ENCODE peak calls at places on chromosome 19, in ten cellular contexts. E, H, D, X, U, J, W, N, L and I are unnamed samples.

GRCh38 chr19:10899171-10899653 is 27.9 kb downstream of the CARM1 start:
- DNase-seq in L (no peak), D (no peak), N (no peak), U (peak), W (no peak), J (no peak), X (peak), H (no peak), E (no peak), I (no peak)

GRCh38 chr19:12202250-12202649 is 39.4 kb downstream of the ZNF136 start:
- DNase-seq in J (peak), L (no peak), H (no peak), X (peak), E (no peak), D (no peak), W (no peak), U (peak), N (no peak), I (no peak)

GRCh38 chr19:16203256-16204004 is 5.7 kb downstream of the AP1M1 start:
- DNase-seq in N (no peak), L (peak), E (no peak), W (no peak), D (no peak), U (no peak), H (no peak), X (no peak), J (no peak), I (no peak)

GRCh38 chr19:58492265-58492664 is 16.1 kb downstream of the ZNF446 start:
- DNase-seq in X (no peak), L (no peak), N (no peak), W (no peak), E (no peak), D (no peak), H (no peak), U (no peak), J (no peak), I (no peak)

GRCh38 chr19:10979950-10980349 is 19.1 kb downstream of the SMARCA4 start:
- DNase-seq in W (no peak), X (no peak), D (no peak), U (no peak), L (no peak), N (no peak), E (no peak), H (no peak), J (no peak), I (no peak)

GRCh38 chr19:49908480-49909420 is 12.1 kb upstream of the IL4I1 start:
- DNase-seq in H (no peak), D (no peak), J (no peak), E (no peak), U (no peak), N (no peak), W (no peak), L (no peak), X (no peak), I (no peak)

GRCh38 chr19:40945645-40946044 is 45.4 kb upstream of the CYP2B6 start:
- DNase-seq in L (no peak), X (no peak), N (no peak), H (no peak), J (no peak), W (no peak), D (no peak), U (no peak), E (no peak), I (no peak)

GRCh38 chr19:40217921-40218890 is at the start of gene TTC9B:
- DNase-seq in E (no peak), D (no peak), J (peak), N (no peak), W (no peak), U (no peak), X (no peak), H (no peak), L (no peak), I (no peak)

GRCh38 chr19:13101590-13102415 is 855 bp downstream of the LYL1 start:
- DNase-seq in L (no peak), H (no peak), X (no peak), W (no peak), E (no peak), D (peak), U (no peak), N (no peak), J (no peak), I (no peak)

GRCh38 chr19:48470856-48471255 is 1.7 kb downstream of the CYTH2 start:
- DNase-seq in L (no peak), J (no peak), W (no peak), H (no peak), U (no peak), X (no peak), N (no peak), E (no peak), D (no peak), I (no peak)

GRCh38 chr19:40489882-40490230 is 23.1 kb downstream of the SPTBN4 start:
- DNase-seq in D (no peak), H (no peak), J (no peak), E (no peak), N (no peak), W (no peak), L (no peak), U (no peak), X (no peak), I (no peak)

GRCh38 chr19:8611391-8611883 is 922 bp upstream of the ADAMTS10 start:
- DNase-seq in X (no peak), L (peak), H (no peak), N (no peak), D (peak), W (no peak), E (no peak), U (no peak), J (no peak), I (peak)

GRCh38 chr19:38004505-38005223 is 97.7 kb downstream of the SIPA1L3 start:
- DNase-seq in J (peak), D (peak), W (peak), U (peak), N (peak), E (peak), H (peak), X (peak), L (peak), I (peak)

GRCh38 chr19:53989600-53990533 is 1.6 kb upstream of the CACNG6 start:
- DNase-seq in E (no peak), H (no peak), L (no peak), J (no peak), U (no peak), W (no peak), D (no peak), X (no peak), N (no peak), I (no peak)

GRCh38 chr19:49911381-49912145 is 14.9 kb upstream of the IL4I1 start:
- DNase-seq in E (peak), N (no peak), U (no peak), D (no peak), J (no peak), W (no peak), L (no peak), X (no peak), H (no peak), I (no peak)

GRCh38 chr19:3031607-3031867 is 2.5 kb upstream of the TLE2 start:
- DNase-seq in U (no peak), N (no peak), W (no peak), E (no peak), D (no peak), H (no peak), J (no peak), L (no peak), X (no peak), I (no peak)

GRCh38 chr19:38907227-38907626 is 4.8 kb downstream of the CCER2 start:
- DNase-seq in H (no peak), D (no peak), N (no peak), E (no peak), J (no peak), L (no peak), X (no peak), W (no peak), U (no peak), I (no peak)

GRCh38 chr19:10228925-10229324 is 2.2 kb downstream of the S1PR2 start:
- DNase-seq in J (peak), H (no peak), X (peak), L (no peak), D (peak), N (no peak), U (no peak), E (peak), W (no peak), I (peak)

GRCh38 chr19:51489113-51489512 is 10.8 kb downstream of the CEACAM18 start:
- DNase-seq in E (no peak), W (no peak), U (no peak), N (no peak), X (no peak), H (no peak), D (no peak), J (no peak), L (no peak), I (no peak)

GRCh38 chr19:38046254-38047047 is 139.4 kb downstream of the SIPA1L3 start:
- DNase-seq in W (no peak), H (no peak), L (no peak), J (no peak), E (no peak), D (no peak), X (no peak), N (no peak), U (peak), I (no peak)

GRCh38 chr19:3586707-3587346 is 1.5 kb downstream of the GIPC3 start:
- DNase-seq in H (no peak), W (no peak), U (peak), X (no peak), L (peak), E (no peak), D (no peak), J (no peak), N (no peak), I (no peak)

GRCh38 chr19:31979949-31980670 is 365.3 kb upstream of the ZNF507 start:
- DNase-seq in X (no peak), H (no peak), N (no peak), U (no peak), J (no peak), E (no peak), L (no peak), D (no peak), W (no peak), I (no peak)

GRCh38 chr19:13057147-13057572 is 45.5 kb downstream of the LYL1 start:
- DNase-seq in L (no peak), N (no peak), W (no peak), U (peak), J (no peak), D (no peak), H (no peak), X (no peak), E (no peak), I (no peak)

GRCh38 chr19:23801798-23802197 is 43.1 kb upstream of the ZNF681 start:
- DNase-seq in U (no peak), N (no peak), D (no peak), L (no peak), W (no peak), X (no peak), H (no peak), E (no peak), J (no peak), I (no peak)

GRCh38 chr19:2550431-2551171 is 74.7 kb downstream of the GADD45B start:
- DNase-seq in W (no peak), U (no peak), D (no peak), N (no peak), H (no peak), E (no peak), X (no peak), L (no peak), J (no peak), I (peak)

GRCh38 chr19:14606627-14607026 is 23.7 kb downstream of the CLEC17A start:
- DNase-seq in W (no peak), U (no peak), L (no peak), J (no peak), N (no peak), H (no peak), E (no peak), D (no peak), X (no peak), I (no peak)

GRCh38 chr19:16022681-16023557 is 53.4 kb upstream of the TPM4 start:
- DNase-seq in J (no peak), W (no peak), E (no peak), N (no peak), H (no peak), D (no peak), U (no peak), X (no peak), L (peak), I (no peak)

GRCh38 chr19:39676004-39676403 is 20.3 kb downstream of the LGALS16 start:
- DNase-seq in X (peak), H (no peak), N (no peak), J (no peak), L (no peak), U (no peak), D (no peak), W (no peak), E (no peak), I (no peak)

DNA sequence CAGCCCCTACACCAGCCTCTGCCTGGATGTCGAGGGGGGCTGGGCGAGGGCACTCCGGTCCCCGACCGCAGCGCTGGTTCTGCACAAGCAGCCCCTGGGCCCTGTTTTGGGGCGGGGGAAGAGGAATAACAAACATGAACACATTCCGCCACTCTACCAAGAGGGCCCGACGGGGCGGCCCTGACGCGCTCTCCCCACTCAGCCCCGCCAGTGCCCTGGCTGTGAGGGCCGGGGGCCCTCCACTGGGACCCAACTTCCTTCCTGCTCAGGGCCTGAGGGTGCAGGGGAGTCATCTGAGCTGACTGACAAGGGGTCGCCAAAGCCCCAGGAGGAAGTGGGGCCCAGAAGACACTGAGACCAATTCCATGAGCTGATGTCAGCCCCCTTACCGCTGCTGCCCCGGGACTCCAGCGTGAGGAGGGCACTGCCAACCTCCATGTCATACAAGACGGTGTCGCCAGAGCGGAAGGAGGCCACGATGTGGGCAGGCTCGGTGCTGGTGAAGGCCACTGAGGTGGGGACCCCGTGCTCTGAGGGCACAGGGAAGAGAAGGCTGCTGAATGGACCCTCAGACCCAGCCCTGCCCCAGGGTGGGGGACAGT is 5.6 kb upstream of the PRKD2 start:
- DNase-seq in J (no peak), H (no peak), U (no peak), L (no peak), X (no peak), N (no peak), D (no peak), W (no peak), E (no peak), I (no peak)
- H3K4me3 ChIP-seq in J (no peak), H (no peak), U (no peak), L (no peak), X (no peak), N (no peak), D (no peak), W (no peak), E (no peak), I (no peak)

DNA sequence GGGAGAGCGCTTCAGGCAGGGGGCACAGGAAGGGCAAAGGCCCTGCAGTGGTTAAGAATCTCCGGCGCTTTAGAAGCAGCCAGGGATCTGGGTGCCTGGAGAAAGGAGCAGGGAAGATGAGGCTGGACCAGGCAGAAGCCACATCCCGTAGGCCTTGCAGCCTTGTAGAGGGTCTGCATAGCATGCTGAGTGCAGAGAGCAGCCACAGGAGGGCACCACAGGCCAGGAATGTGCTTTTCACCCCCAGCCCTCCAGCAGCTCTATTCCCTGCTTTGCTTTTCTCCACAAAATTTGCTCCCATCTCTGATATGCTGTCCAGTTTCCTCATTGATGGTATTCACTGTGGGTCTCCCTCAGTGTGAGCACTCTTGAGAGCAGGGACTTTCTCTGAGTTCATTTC is 5.7 kb downstream of the WDR62 start:
- DNase-seq in J (peak), L (no peak), D (peak), H (no peak), W (no peak), U (peak), E (peak), X (peak), N (no peak), I (peak)
- TF ChIP-seq CTCF in J (peak), L (no peak), D (peak), H (peak), W (peak), U (peak), E (peak), X (peak), N (peak), I (peak)

GRCh38 chr19:844300-844971 is 3.6 kb downstream of the PRTN3 start:
- DNase-seq in U (no peak), X (peak), H (no peak), D (no peak), W (no peak), J (no peak), E (no peak), L (no peak), N (no peak), I (no peak)
- H3K4me3 ChIP-seq in U (no peak), X (no peak), H (no peak), D (no peak), W (no peak), J (no peak), E (no peak), L (no peak), N (no peak), I (no peak)

DNA sequence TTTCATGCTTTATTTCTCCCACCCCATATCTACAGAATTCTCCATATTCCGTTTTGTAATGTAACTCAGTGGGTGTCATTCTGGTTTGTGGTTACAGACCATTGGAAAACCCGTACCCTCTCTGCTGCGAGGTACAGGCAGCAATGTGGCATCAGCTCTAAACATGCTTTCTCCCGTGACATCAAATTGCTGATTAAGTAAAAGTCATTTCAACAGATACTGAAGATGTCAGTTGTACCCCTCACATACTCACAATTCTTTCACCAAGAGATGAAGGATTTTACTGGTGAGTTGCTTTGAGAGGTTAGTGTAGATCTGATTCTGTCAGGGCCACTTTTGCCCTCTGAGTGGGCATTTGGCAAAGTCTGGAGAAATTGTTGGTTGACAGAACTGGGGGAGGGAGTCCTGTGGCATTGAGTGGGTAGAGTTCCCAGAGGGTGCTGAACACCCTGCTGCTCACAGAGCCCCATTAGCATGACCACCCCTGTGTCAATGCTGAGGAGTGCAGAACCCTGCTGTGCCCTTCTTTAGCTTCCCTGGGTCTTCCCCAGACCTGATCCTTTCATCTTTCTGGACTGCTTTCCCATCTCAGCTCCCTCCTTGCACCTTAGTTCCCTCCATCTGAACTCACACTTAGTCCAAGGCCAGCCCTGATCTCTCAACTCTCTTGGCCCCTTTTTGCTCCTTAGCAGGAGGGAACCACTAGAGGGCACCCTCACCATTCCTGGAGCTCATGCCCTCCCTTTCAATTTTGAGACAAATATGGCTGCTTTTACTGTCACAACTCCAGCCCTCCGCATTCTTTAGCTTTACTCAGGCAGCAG is 39.9 kb upstream of the CEACAM8 start:
- DNase-seq in J (no peak), X (peak), N (peak), H (no peak), L (no peak), E (peak), D (no peak), U (peak), W (no peak), I (peak)
- TF ChIP-seq CTCF in J (peak), X (peak), N (peak), H (no peak), L (no peak), E (peak), D (no peak), U (peak), W (peak), I (peak)

GRCh38 chr19:44772969-44773368 is 4.7 kb upstream of the CBLC start:
- DNase-seq in U (no peak), D (no peak), W (no peak), J (no peak), N (no peak), H (no peak), L (no peak), E (peak), X (no peak), I (no peak)

GRCh38 chr19:44767295-44768180 is 10.2 kb upstream of the CBLC start:
- DNase-seq in X (no peak), N (no peak), U (no peak), E (no peak), W (no peak), H (no peak), D (no peak), J (no peak), L (no peak), I (no peak)

GRCh38 chr19:44765949-44766335 is 11.7 kb upstream of the CBLC start:
- DNase-seq in L (no peak), H (no peak), N (no peak), J (no peak), X (no peak), D (no peak), W (no peak), U (no peak), E (no peak), I (no peak)

GRCh38 chr19:44774614-44775013 is 3.1 kb upstream of the CBLC start:
- DNase-seq in W (no peak), E (no peak), N (no peak), J (no peak), H (no peak), D (no peak), U (no peak), X (no peak), L (no peak), I (no peak)

DNA sequence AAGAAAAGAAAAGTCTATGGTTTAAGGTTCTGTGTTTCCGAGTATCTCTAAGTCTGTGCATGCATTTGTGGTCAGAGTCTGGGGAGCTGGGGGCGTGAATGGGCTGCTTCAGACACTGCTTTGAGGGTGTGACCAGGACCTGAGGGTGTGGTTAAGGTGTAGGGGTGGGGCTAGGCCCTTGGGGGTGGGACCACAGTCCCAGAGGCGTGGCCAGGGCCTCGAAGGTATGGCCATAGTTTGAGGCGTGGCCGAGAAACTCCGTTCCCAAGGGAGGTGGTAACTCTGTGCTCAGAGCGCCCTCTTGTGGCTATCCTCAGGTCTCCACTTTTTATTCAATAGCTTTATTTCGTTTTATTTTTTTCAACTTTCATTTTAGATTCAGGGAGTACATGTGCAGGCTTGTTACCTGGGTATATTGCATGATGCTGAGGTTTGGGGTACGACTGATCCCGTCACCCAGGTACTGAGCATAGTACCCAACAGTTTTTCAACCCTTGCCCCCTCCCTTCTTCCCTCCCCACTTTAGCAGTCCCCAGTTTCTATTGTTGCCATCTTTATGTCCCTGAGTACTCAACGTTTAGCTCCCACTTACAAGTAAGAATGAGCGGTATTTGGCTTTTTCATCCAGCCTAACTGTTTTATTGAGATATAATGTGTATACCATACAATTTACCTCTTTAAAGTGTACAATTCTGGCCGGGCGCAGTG is 7.0 kb upstream of the CBLC start:
- DNase-seq in H (peak), N (peak), X (peak), L (peak), D (peak), J (peak), E (peak), W (peak), U (peak), I (peak)
- H3K4me3 ChIP-seq in H (no peak), N (peak), X (no peak), L (no peak), D (no peak), J (no peak), E (no peak), W (no peak), U (no peak), I (no peak)

GRCh38 chr19:18292810-18293641 is 11.6 kb upstream of the JUND start:
- DNase-seq in L (peak), H (peak), J (peak), W (no peak), N (peak), E (peak), X (no peak), U (peak), D (peak), I (peak)
- TF ChIP-seq CTCF in L (no peak), H (no peak), J (no peak), W (no peak), N (no peak), E (no peak), X (no peak), U (no peak), D (peak), I (no peak)